ENCODE peak calls at places on chromosomes 11 and 22, in seven cellular contexts. One of them, this sample, is unnamed.

GRCh38 chr11:117182551-117182935 is 4.0 kb downstream of the SIDT2 start:
- DNase-seq in fibroblast of mammary gland: no peak
- DNase-seq in upper lobe of right lung: no peak
- DNase-seq in glutamatergic neuron: no peak
- DNase-seq in tibial nerve: no peak
- DNase-seq in tibial artery: no peak
- DNase-seq in astrocyte of the cerebellum: no peak
- DNase-seq in this sample: no peak

GRCh38 chr11:97729546-97730272 is 1291.0 kb upstream of the CNTN5 start:
- DNase-seq in tibial nerve: no peak
- DNase-seq in astrocyte of the cerebellum: no peak
- DNase-seq in upper lobe of right lung: no peak
- DNase-seq in glutamatergic neuron: no peak
- DNase-seq in tibial artery: no peak
- DNase-seq in fibroblast of mammary gland: no peak
- DNase-seq in this sample: no peak

GRCh38 chr11:57343825-57344224 is 5.7 kb downstream of the P2RX3 start:
- DNase-seq in glutamatergic neuron: no peak
- DNase-seq in astrocyte of the cerebellum: no peak
- DNase-seq in fibroblast of mammary gland: no peak
- DNase-seq in tibial nerve: no peak
- DNase-seq in upper lobe of right lung: no peak
- DNase-seq in tibial artery: no peak
- DNase-seq in this sample: no peak

GRCh38 chr22:19579113-19579811 is 55.1 kb upstream of the CLDN5 start:
- DNase-seq in tibial artery: no peak
- DNase-seq in fibroblast of mammary gland: no peak
- DNase-seq in tibial nerve: no peak
- DNase-seq in astrocyte of the cerebellum: no peak
- DNase-seq in upper lobe of right lung: no peak
- DNase-seq in glutamatergic neuron: no peak
- DNase-seq in this sample: no peak

GRCh38 chr11:75337195-75337654 is 14.2 kb downstream of the ARRB1 start:
- DNase-seq in tibial nerve: no peak
- DNase-seq in astrocyte of the cerebellum: no peak
- DNase-seq in fibroblast of mammary gland: peak
- DNase-seq in upper lobe of right lung: no peak
- DNase-seq in glutamatergic neuron: no peak
- DNase-seq in tibial artery: peak
- DNase-seq in this sample: peak

GRCh38 chr11:61679893-61680621 is at the start of gene DAGLA:
- DNase-seq in upper lobe of right lung: peak
- DNase-seq in fibroblast of mammary gland: peak
- DNase-seq in glutamatergic neuron: peak
- DNase-seq in astrocyte of the cerebellum: no peak
- DNase-seq in tibial artery: peak
- DNase-seq in tibial nerve: peak
- DNase-seq in this sample: peak

GRCh38 chr22:28505416-28506156 is 174.1 kb downstream of the TTC28 start:
- DNase-seq in tibial artery: no peak
- DNase-seq in astrocyte of the cerebellum: peak
- DNase-seq in upper lobe of right lung: no peak
- DNase-seq in fibroblast of mammary gland: no peak
- DNase-seq in tibial nerve: no peak
- DNase-seq in glutamatergic neuron: no peak
- DNase-seq in this sample: no peak

GRCh38 chr11:126112547-126112946 is 49.9 kb upstream of the CDON start:
- DNase-seq in astrocyte of the cerebellum: no peak
- DNase-seq in upper lobe of right lung: no peak
- DNase-seq in glutamatergic neuron: no peak
- DNase-seq in tibial nerve: peak
- DNase-seq in fibroblast of mammary gland: peak
- DNase-seq in tibial artery: no peak
- DNase-seq in this sample: no peak

GRCh38 chr11:46718155-46719019 is 626 bp upstream of the F2 start:
- DNase-seq in glutamatergic neuron: no peak
- DNase-seq in upper lobe of right lung: no peak
- DNase-seq in astrocyte of the cerebellum: no peak
- DNase-seq in fibroblast of mammary gland: no peak
- DNase-seq in tibial nerve: no peak
- DNase-seq in tibial artery: no peak
- DNase-seq in this sample: no peak

GRCh38 chr11:64827451-64827839 is 17.0 kb downstream of the CDC42BPG start:
- DNase-seq in tibial nerve: no peak
- DNase-seq in upper lobe of right lung: no peak
- DNase-seq in glutamatergic neuron: no peak
- DNase-seq in astrocyte of the cerebellum: no peak
- DNase-seq in fibroblast of mammary gland: no peak
- DNase-seq in tibial artery: no peak
- DNase-seq in this sample: no peak

GRCh38 chr11:116637766-116638165 is 135.0 kb downstream of the BUD13 start:
- DNase-seq in glutamatergic neuron: no peak
- DNase-seq in tibial artery: no peak
- DNase-seq in fibroblast of mammary gland: no peak
- DNase-seq in upper lobe of right lung: no peak
- DNase-seq in tibial nerve: no peak
- DNase-seq in astrocyte of the cerebellum: no peak
- DNase-seq in this sample: no peak

GRCh38 chr22:30310881-30311771 is 15.6 kb downstream of the TBC1D10A start:
- DNase-seq in fibroblast of mammary gland: peak
- DNase-seq in upper lobe of right lung: peak
- DNase-seq in tibial artery: peak
- DNase-seq in tibial nerve: peak
- DNase-seq in astrocyte of the cerebellum: peak
- DNase-seq in glutamatergic neuron: no peak
- DNase-seq in this sample: peak

GRCh38 chr11:120337133-120337895 is 1.1 kb downstream of the ARHGEF12 start:
- DNase-seq in upper lobe of right lung: no peak
- DNase-seq in glutamatergic neuron: peak
- DNase-seq in tibial artery: peak
- DNase-seq in fibroblast of mammary gland: peak
- DNase-seq in tibial nerve: no peak
- DNase-seq in astrocyte of the cerebellum: no peak
- DNase-seq in this sample: no peak

GRCh38 chr11:71118671-71119250 is 133.6 kb downstream of the SHANK2 start:
- DNase-seq in astrocyte of the cerebellum: no peak
- DNase-seq in tibial nerve: no peak
- DNase-seq in fibroblast of mammary gland: no peak
- DNase-seq in glutamatergic neuron: no peak
- DNase-seq in upper lobe of right lung: no peak
- DNase-seq in tibial artery: no peak
- DNase-seq in this sample: no peak

GRCh38 chr11:14644396-14645246 is 1.0 kb downstream of the PDE3B start:
- DNase-seq in glutamatergic neuron: peak
- DNase-seq in tibial artery: peak
- DNase-seq in tibial nerve: no peak
- DNase-seq in fibroblast of mammary gland: no peak
- DNase-seq in astrocyte of the cerebellum: no peak
- DNase-seq in upper lobe of right lung: peak
- DNase-seq in this sample: no peak
- TF ChIP-seq CTCF in glutamatergic neuron: peak
- TF ChIP-seq CTCF in tibial artery: no peak
- TF ChIP-seq CTCF in tibial nerve: no peak
- TF ChIP-seq CTCF in fibroblast of mammary gland: no peak
- TF ChIP-seq CTCF in astrocyte of the cerebellum: no peak
- TF ChIP-seq CTCF in upper lobe of right lung: no peak
- TF ChIP-seq CTCF in this sample: no peak

DNA sequence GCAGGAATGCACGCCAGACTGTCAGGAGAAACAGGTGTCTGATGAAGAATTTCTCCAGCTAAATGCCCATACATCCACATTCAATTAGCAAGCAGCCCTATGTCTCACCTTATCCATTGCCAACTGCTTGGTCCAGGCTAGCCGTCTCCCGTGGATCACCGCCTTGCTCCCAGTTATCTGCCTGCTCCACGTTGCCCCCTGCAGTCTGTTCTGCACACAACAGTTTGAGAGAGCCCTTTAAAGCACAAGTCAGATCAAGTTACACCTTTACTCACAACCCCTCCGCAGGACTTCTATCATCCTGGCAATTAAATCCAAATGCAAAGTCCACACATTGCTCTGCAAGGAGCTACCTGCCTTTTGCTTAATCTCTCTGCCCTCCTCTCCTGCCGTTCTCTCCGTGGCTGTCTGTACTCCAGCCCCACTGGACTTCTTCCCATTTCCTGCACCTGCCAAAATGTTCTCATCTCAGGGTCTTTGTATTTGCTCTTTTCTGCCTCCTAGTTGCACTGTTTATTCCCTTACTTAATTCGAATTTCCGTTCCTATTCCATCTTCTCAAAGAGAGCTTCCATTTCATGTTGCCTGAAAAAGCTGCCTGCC is 185.3 kb upstream of the LARGE1 start:
- DNase-seq in glutamatergic neuron: peak
- DNase-seq in fibroblast of mammary gland: peak
- DNase-seq in tibial artery: peak
- DNase-seq in upper lobe of right lung: peak
- DNase-seq in tibial nerve: peak
- DNase-seq in astrocyte of the cerebellum: no peak
- DNase-seq in this sample: peak
- TF ChIP-seq CTCF in glutamatergic neuron: peak
- TF ChIP-seq CTCF in fibroblast of mammary gland: no peak
- TF ChIP-seq CTCF in tibial artery: peak
- TF ChIP-seq CTCF in upper lobe of right lung: peak
- TF ChIP-seq CTCF in tibial nerve: peak
- TF ChIP-seq CTCF in astrocyte of the cerebellum: no peak
- TF ChIP-seq CTCF in this sample: no peak

DNA sequence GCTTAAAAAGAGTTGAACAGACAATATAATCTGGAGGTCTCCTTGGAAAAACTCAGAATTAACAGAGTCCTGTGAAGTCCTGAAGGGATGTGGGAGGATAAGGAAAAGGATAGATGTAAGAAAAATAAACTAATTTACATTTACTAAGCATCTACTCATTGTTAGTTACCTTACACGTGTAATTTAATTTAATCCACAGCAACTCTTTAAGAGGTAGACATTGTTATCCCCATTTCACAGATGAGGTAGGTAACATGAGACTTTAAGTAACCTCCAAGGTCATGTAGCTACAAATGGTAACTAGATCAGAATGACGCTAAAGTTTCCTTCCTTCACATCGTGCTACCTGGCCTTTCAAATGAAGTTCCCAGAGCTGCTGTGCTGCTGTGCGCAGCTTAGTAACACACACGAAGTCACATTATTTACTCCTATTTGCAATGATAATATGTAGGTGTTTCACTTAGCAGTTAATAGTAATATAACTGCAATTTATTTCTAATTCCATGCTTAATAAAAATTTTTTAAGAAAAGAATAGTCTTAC is 5.7 kb upstream of the PDE3B start:
- DNase-seq in upper lobe of right lung: no peak
- DNase-seq in tibial nerve: no peak
- DNase-seq in glutamatergic neuron: no peak
- DNase-seq in astrocyte of the cerebellum: no peak
- DNase-seq in fibroblast of mammary gland: no peak
- DNase-seq in tibial artery: no peak
- DNase-seq in this sample: no peak
- TF ChIP-seq CTCF in upper lobe of right lung: no peak
- TF ChIP-seq CTCF in tibial nerve: no peak
- TF ChIP-seq CTCF in glutamatergic neuron: no peak
- TF ChIP-seq CTCF in astrocyte of the cerebellum: no peak
- TF ChIP-seq CTCF in fibroblast of mammary gland: no peak
- TF ChIP-seq CTCF in tibial artery: no peak
- TF ChIP-seq CTCF in this sample: no peak

DNA sequence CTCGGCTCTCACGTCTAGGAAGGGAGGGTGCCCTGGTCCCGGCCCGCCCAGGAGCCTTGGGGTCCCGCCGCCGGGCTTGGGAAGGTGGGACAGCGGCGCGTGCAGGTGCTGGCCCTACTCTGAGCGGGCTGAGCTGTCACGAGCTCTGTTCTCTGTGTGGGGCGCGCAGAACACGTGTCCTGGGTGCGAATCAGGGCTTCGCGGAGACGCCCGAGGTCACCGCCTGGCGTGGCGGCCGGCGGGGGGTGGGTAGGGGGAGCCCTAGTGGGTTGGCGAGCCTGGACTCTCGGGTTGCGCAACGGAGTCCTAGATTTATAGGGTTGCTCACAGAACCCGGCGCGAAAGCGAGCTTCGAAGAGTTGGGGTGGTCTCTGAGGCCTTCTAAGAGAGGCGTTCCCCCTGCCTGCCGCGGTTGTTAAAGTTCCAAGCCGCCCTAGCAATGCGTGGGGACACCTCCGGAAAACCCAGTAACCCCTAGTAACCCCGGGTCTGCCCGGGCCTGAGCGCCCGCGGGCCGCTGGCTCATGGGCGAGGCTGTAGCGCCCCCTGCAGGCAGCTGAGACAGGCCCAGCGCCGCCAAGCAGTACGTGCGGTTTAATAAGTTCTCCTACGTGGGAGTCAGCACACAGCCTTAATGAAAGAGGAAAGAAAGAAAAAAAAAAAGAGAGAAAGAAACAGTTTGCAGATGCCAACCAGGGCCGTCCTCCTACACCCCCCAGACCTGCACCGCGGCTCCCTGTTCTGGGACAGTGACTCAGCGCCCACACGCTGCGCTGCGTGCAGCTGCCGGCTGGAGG is 2.7 kb downstream of the ADM start:
- DNase-seq in astrocyte of the cerebellum: peak
- DNase-seq in fibroblast of mammary gland: peak
- DNase-seq in glutamatergic neuron: peak
- DNase-seq in upper lobe of right lung: peak
- DNase-seq in tibial nerve: peak
- DNase-seq in tibial artery: peak
- DNase-seq in this sample: peak
- TF ChIP-seq CTCF in astrocyte of the cerebellum: peak
- TF ChIP-seq CTCF in fibroblast of mammary gland: peak
- TF ChIP-seq CTCF in glutamatergic neuron: peak
- TF ChIP-seq CTCF in upper lobe of right lung: peak
- TF ChIP-seq CTCF in tibial nerve: peak
- TF ChIP-seq CTCF in tibial artery: peak
- TF ChIP-seq CTCF in this sample: peak